ENCODE peak calls at places on chromosome 4, in five cellular contexts. One of them, this sample, is unnamed.

GRCh38 chr4:124712417-124713212 is at the start of gene ANKRD50:
- DNase-seq in activated effector memory CD4-positive, alpha-beta T cell treated with anti-CD3 and anti-CD28 coated beads, Interleukin-2, amount 50 U/mL, for 16 hours: peak; percentile 81
- DNase-seq in CD8-positive, alpha-beta memory T cell: peak; percentile 45
- DNase-seq in NCI-H1105 treated with DMSO at 0.1 percent for 48 hours: peak; percentile 68
- DNase-seq in left cardiac atrium: peak; percentile 94
- DNase-seq in this sample: peak; percentile 90

GRCh38 chr4:87974856-87975462 is 555 bp upstream of the SPP1 start:
- DNase-seq in activated effector memory CD4-positive, alpha-beta T cell treated with anti-CD3 and anti-CD28 coated beads, Interleukin-2, amount 50 U/mL, for 16 hours: no peak
- DNase-seq in CD8-positive, alpha-beta memory T cell: no peak
- DNase-seq in NCI-H1105 treated with DMSO at 0.1 percent for 48 hours: no peak
- DNase-seq in left cardiac atrium: no peak
- DNase-seq in this sample: no peak

GRCh38 chr4:55503164-55503563 is 43.5 kb downstream of the CLOCK start:
- DNase-seq in activated effector memory CD4-positive, alpha-beta T cell treated with anti-CD3 and anti-CD28 coated beads, Interleukin-2, amount 50 U/mL, for 16 hours: no peak
- DNase-seq in CD8-positive, alpha-beta memory T cell: no peak
- DNase-seq in NCI-H1105 treated with DMSO at 0.1 percent for 48 hours: no peak
- DNase-seq in left cardiac atrium: no peak
- DNase-seq in this sample: peak; percentile 20

GRCh38 chr4:56861365-56861764 is 39.9 kb upstream of the SPINK2 start:
- DNase-seq in activated effector memory CD4-positive, alpha-beta T cell treated with anti-CD3 and anti-CD28 coated beads, Interleukin-2, amount 50 U/mL, for 16 hours: no peak
- DNase-seq in CD8-positive, alpha-beta memory T cell: no peak
- DNase-seq in NCI-H1105 treated with DMSO at 0.1 percent for 48 hours: no peak
- DNase-seq in left cardiac atrium: no peak
- DNase-seq in this sample: no peak

GRCh38 chr4:4639370-4639769 is 97.5 kb upstream of the STX18 start:
- DNase-seq in activated effector memory CD4-positive, alpha-beta T cell treated with anti-CD3 and anti-CD28 coated beads, Interleukin-2, amount 50 U/mL, for 16 hours: no peak
- DNase-seq in CD8-positive, alpha-beta memory T cell: no peak
- DNase-seq in NCI-H1105 treated with DMSO at 0.1 percent for 48 hours: no peak
- DNase-seq in left cardiac atrium: no peak
- DNase-seq in this sample: no peak

GRCh38 chr4:7872264-7872771 is 67.3 kb downstream of the AFAP1 start:
- DNase-seq in activated effector memory CD4-positive, alpha-beta T cell treated with anti-CD3 and anti-CD28 coated beads, Interleukin-2, amount 50 U/mL, for 16 hours: no peak
- DNase-seq in CD8-positive, alpha-beta memory T cell: no peak
- DNase-seq in NCI-H1105 treated with DMSO at 0.1 percent for 48 hours: peak; percentile 39
- DNase-seq in left cardiac atrium: peak; percentile 73
- DNase-seq in this sample: no peak

GRCh38 chr4:15482346-15482745 is 12.7 kb downstream of the CC2D2A start:
- DNase-seq in activated effector memory CD4-positive, alpha-beta T cell treated with anti-CD3 and anti-CD28 coated beads, Interleukin-2, amount 50 U/mL, for 16 hours: no peak
- DNase-seq in CD8-positive, alpha-beta memory T cell: no peak
- DNase-seq in NCI-H1105 treated with DMSO at 0.1 percent for 48 hours: no peak
- DNase-seq in left cardiac atrium: no peak
- DNase-seq in this sample: no peak

GRCh38 chr4:1563768-1564485 is 120.2 kb downstream of the FAM53A start:
- DNase-seq in activated effector memory CD4-positive, alpha-beta T cell treated with anti-CD3 and anti-CD28 coated beads, Interleukin-2, amount 50 U/mL, for 16 hours: no peak
- DNase-seq in CD8-positive, alpha-beta memory T cell: no peak
- DNase-seq in NCI-H1105 treated with DMSO at 0.1 percent for 48 hours: no peak
- DNase-seq in left cardiac atrium: no peak
- DNase-seq in this sample: no peak

GRCh38 chr4:147787204-147787603 is 55.3 kb downstream of the ARHGAP10 start:
- DNase-seq in activated effector memory CD4-positive, alpha-beta T cell treated with anti-CD3 and anti-CD28 coated beads, Interleukin-2, amount 50 U/mL, for 16 hours: no peak
- DNase-seq in CD8-positive, alpha-beta memory T cell: no peak
- DNase-seq in NCI-H1105 treated with DMSO at 0.1 percent for 48 hours: no peak
- DNase-seq in left cardiac atrium: peak; percentile 37
- DNase-seq in this sample: no peak

GRCh38 chr4:2175990-2176698 is 65.8 kb downstream of the HAUS3 start:
- DNase-seq in activated effector memory CD4-positive, alpha-beta T cell treated with anti-CD3 and anti-CD28 coated beads, Interleukin-2, amount 50 U/mL, for 16 hours: no peak
- DNase-seq in CD8-positive, alpha-beta memory T cell: no peak
- DNase-seq in NCI-H1105 treated with DMSO at 0.1 percent for 48 hours: no peak
- DNase-seq in left cardiac atrium: no peak
- DNase-seq in this sample: no peak

GRCh38 chr4:53537606-53538005 is 53.7 kb downstream of the LNX1 start:
- DNase-seq in activated effector memory CD4-positive, alpha-beta T cell treated with anti-CD3 and anti-CD28 coated beads, Interleukin-2, amount 50 U/mL, for 16 hours: no peak
- DNase-seq in CD8-positive, alpha-beta memory T cell: no peak
- DNase-seq in NCI-H1105 treated with DMSO at 0.1 percent for 48 hours: no peak
- DNase-seq in left cardiac atrium: no peak
- DNase-seq in this sample: no peak

GRCh38 chr4:122666527-122667245 is 45.8 kb upstream of the IL21 start:
- DNase-seq in activated effector memory CD4-positive, alpha-beta T cell treated with anti-CD3 and anti-CD28 coated beads, Interleukin-2, amount 50 U/mL, for 16 hours: no peak
- DNase-seq in CD8-positive, alpha-beta memory T cell: no peak
- DNase-seq in NCI-H1105 treated with DMSO at 0.1 percent for 48 hours: no peak
- DNase-seq in left cardiac atrium: no peak
- DNase-seq in this sample: no peak

GRCh38 chr4:89616382-89616781 is 220.6 kb downstream of the SNCA start:
- DNase-seq in activated effector memory CD4-positive, alpha-beta T cell treated with anti-CD3 and anti-CD28 coated beads, Interleukin-2, amount 50 U/mL, for 16 hours: no peak
- DNase-seq in CD8-positive, alpha-beta memory T cell: no peak
- DNase-seq in NCI-H1105 treated with DMSO at 0.1 percent for 48 hours: peak; percentile 67
- DNase-seq in left cardiac atrium: no peak
- DNase-seq in this sample: no peak

GRCh38 chr4:77917075-77917474 is 54.4 kb downstream of the MRPL1 start:
- DNase-seq in activated effector memory CD4-positive, alpha-beta T cell treated with anti-CD3 and anti-CD28 coated beads, Interleukin-2, amount 50 U/mL, for 16 hours: no peak
- DNase-seq in CD8-positive, alpha-beta memory T cell: no peak
- DNase-seq in NCI-H1105 treated with DMSO at 0.1 percent for 48 hours: peak; percentile 93
- DNase-seq in left cardiac atrium: no peak
- DNase-seq in this sample: no peak

GRCh38 chr4:133151301-133151680 is 2.2 kb downstream of the PCDH10 start:
- DNase-seq in activated effector memory CD4-positive, alpha-beta T cell treated with anti-CD3 and anti-CD28 coated beads, Interleukin-2, amount 50 U/mL, for 16 hours: no peak
- DNase-seq in CD8-positive, alpha-beta memory T cell: no peak
- DNase-seq in NCI-H1105 treated with DMSO at 0.1 percent for 48 hours: no peak
- DNase-seq in left cardiac atrium: no peak
- DNase-seq in this sample: no peak

GRCh38 chr4:127309360-127310095 is 323.2 kb upstream of the INTU start:
- DNase-seq in activated effector memory CD4-positive, alpha-beta T cell treated with anti-CD3 and anti-CD28 coated beads, Interleukin-2, amount 50 U/mL, for 16 hours: no peak
- DNase-seq in CD8-positive, alpha-beta memory T cell: no peak
- DNase-seq in NCI-H1105 treated with DMSO at 0.1 percent for 48 hours: no peak
- DNase-seq in left cardiac atrium: no peak
- DNase-seq in this sample: no peak

GRCh38 chr4:17780461-17781071 is 855 bp downstream of the FAM184B start:
- DNase-seq in activated effector memory CD4-positive, alpha-beta T cell treated with anti-CD3 and anti-CD28 coated beads, Interleukin-2, amount 50 U/mL, for 16 hours: no peak
- DNase-seq in CD8-positive, alpha-beta memory T cell: no peak
- DNase-seq in NCI-H1105 treated with DMSO at 0.1 percent for 48 hours: peak; percentile 61
- DNase-seq in left cardiac atrium: no peak
- DNase-seq in this sample: no peak

GRCh38 chr4:89303177-89303576 is 4.4 kb downstream of the GPRIN3 start:
- DNase-seq in activated effector memory CD4-positive, alpha-beta T cell treated with anti-CD3 and anti-CD28 coated beads, Interleukin-2, amount 50 U/mL, for 16 hours: peak; percentile 85
- DNase-seq in CD8-positive, alpha-beta memory T cell: peak; percentile 51
- DNase-seq in NCI-H1105 treated with DMSO at 0.1 percent for 48 hours: no peak
- DNase-seq in left cardiac atrium: peak; percentile 51
- DNase-seq in this sample: no peak

GRCh38 chr4:170391066-170391754 is 301.5 kb upstream of the AADAT start:
- DNase-seq in activated effector memory CD4-positive, alpha-beta T cell treated with anti-CD3 and anti-CD28 coated beads, Interleukin-2, amount 50 U/mL, for 16 hours: no peak
- DNase-seq in CD8-positive, alpha-beta memory T cell: no peak
- DNase-seq in NCI-H1105 treated with DMSO at 0.1 percent for 48 hours: no peak
- DNase-seq in left cardiac atrium: no peak
- DNase-seq in this sample: no peak

GRCh38 chr4:115260195-115260594 is 146.8 kb upstream of the NDST4 start:
- DNase-seq in activated effector memory CD4-positive, alpha-beta T cell treated with anti-CD3 and anti-CD28 coated beads, Interleukin-2, amount 50 U/mL, for 16 hours: no peak
- DNase-seq in CD8-positive, alpha-beta memory T cell: no peak
- DNase-seq in NCI-H1105 treated with DMSO at 0.1 percent for 48 hours: no peak
- DNase-seq in left cardiac atrium: no peak
- DNase-seq in this sample: no peak

GRCh38 chr4:43238556-43238955 is 346.0 kb downstream of the GRXCR1 start:
- DNase-seq in activated effector memory CD4-positive, alpha-beta T cell treated with anti-CD3 and anti-CD28 coated beads, Interleukin-2, amount 50 U/mL, for 16 hours: no peak
- DNase-seq in CD8-positive, alpha-beta memory T cell: no peak
- DNase-seq in NCI-H1105 treated with DMSO at 0.1 percent for 48 hours: no peak
- DNase-seq in left cardiac atrium: no peak
- DNase-seq in this sample: no peak

This sample was measured in K562.